ENCODE peak calls at places on chromosome 14, in eight cellular contexts. One of them, this sample, is unnamed.

GRCh38 chr14:55122441-55122986 is 6.5 kb upstream of the LGALS3 start:
- DNase-seq in WTC11: no peak
- DNase-seq in A549: no peak
- DNase-seq in SK-N-SH: peak; percentile 77
- DNase-seq in IMR-90: peak; percentile 34
- DNase-seq in H1: no peak
- DNase-seq in HepG2: peak; percentile 34
- DNase-seq in K562: peak; percentile 64
- DNase-seq in this sample: no peak

GRCh38 chr14:65239143-65239672 is 136.9 kb upstream of the MAX start:
- DNase-seq in K562: no peak
- DNase-seq in SK-N-SH: no peak
- DNase-seq in IMR-90: peak; percentile 77
- DNase-seq in WTC11: no peak
- DNase-seq in HepG2: peak; percentile 61
- DNase-seq in A549: no peak
- DNase-seq in H1: no peak
- DNase-seq in this sample: no peak

GRCh38 chr14:91175296-91175695 is 61.4 kb downstream of the DGLUCY start:
- DNase-seq in HepG2: no peak
- DNase-seq in A549: no peak
- DNase-seq in H1: no peak
- DNase-seq in SK-N-SH: no peak
- DNase-seq in WTC11: no peak
- DNase-seq in IMR-90: no peak
- DNase-seq in K562: no peak
- DNase-seq in this sample: no peak

GRCh38 chr14:80313806-80314205 is 102.5 kb upstream of the DIO2 start:
- DNase-seq in SK-N-SH: no peak
- DNase-seq in HepG2: no peak
- DNase-seq in IMR-90: peak; percentile 34
- DNase-seq in WTC11: no peak
- DNase-seq in K562: no peak
- DNase-seq in H1: no peak
- DNase-seq in A549: no peak
- DNase-seq in this sample: no peak

GRCh38 chr14:94686511-94687160 is 74.4 kb downstream of the SERPINA3 start:
- DNase-seq in WTC11: no peak
- DNase-seq in A549: no peak
- DNase-seq in HepG2: no peak
- DNase-seq in H1: no peak
- DNase-seq in SK-N-SH: peak; percentile 11
- DNase-seq in IMR-90: no peak
- DNase-seq in K562: no peak
- DNase-seq in this sample: no peak

GRCh38 chr14:34051966-34052657 is 101.2 kb upstream of the EGLN3 start:
- DNase-seq in A549: peak; percentile 89
- DNase-seq in HepG2: peak; percentile 95
- DNase-seq in H1: no peak
- DNase-seq in IMR-90: no peak
- DNase-seq in K562: no peak
- DNase-seq in SK-N-SH: no peak
- DNase-seq in WTC11: no peak
- DNase-seq in this sample: peak; percentile 76

GRCh38 chr14:100714205-100714781 is 12.4 kb upstream of the DLK1 start:
- DNase-seq in H1: no peak
- DNase-seq in WTC11: no peak
- DNase-seq in A549: no peak
- DNase-seq in K562: peak; percentile 33
- DNase-seq in IMR-90: no peak
- DNase-seq in HepG2: no peak
- DNase-seq in SK-N-SH: no peak
- DNase-seq in this sample: no peak

GRCh38 chr14:37197421-37198272 is at the start of gene MIPOL1:
- DNase-seq in HepG2: peak; percentile 79
- DNase-seq in IMR-90: peak; percentile 90
- DNase-seq in A549: peak; percentile 89
- DNase-seq in WTC11: peak; percentile 60
- DNase-seq in K562: peak; percentile 84
- DNase-seq in SK-N-SH: peak; percentile 25
- DNase-seq in H1: peak; percentile 83
- DNase-seq in this sample: no peak

GRCh38 chr14:55579724-55580400 is at the start of gene KTN1:
- DNase-seq in WTC11: peak; percentile 72
- DNase-seq in H1: peak; percentile 79
- DNase-seq in SK-N-SH: peak; percentile 94
- DNase-seq in A549: peak; percentile 84
- DNase-seq in HepG2: peak; percentile 50
- DNase-seq in IMR-90: peak; percentile 71
- DNase-seq in K562: peak; percentile 74
- DNase-seq in this sample: no peak

GRCh38 chr14:68598621-68599447 is 194.0 kb downstream of the ZFP36L1 start:
- DNase-seq in K562: no peak
- DNase-seq in WTC11: no peak
- DNase-seq in A549: peak; percentile 95
- DNase-seq in IMR-90: peak; percentile 97
- DNase-seq in HepG2: peak; percentile 94
- DNase-seq in H1: no peak
- DNase-seq in SK-N-SH: no peak
- DNase-seq in this sample: no peak

GRCh38 chr14:76644875-76645518 is 116.3 kb upstream of the VASH1 start:
- DNase-seq in SK-N-SH: peak; percentile 74
- DNase-seq in WTC11: peak; percentile 79
- DNase-seq in H1: peak; percentile 82
- DNase-seq in HepG2: peak; percentile 30
- DNase-seq in IMR-90: peak; percentile 12
- DNase-seq in A549: peak; percentile 39
- DNase-seq in K562: peak; percentile 49
- DNase-seq in this sample: no peak

GRCh38 chr14:73457050-73457934 is 1.1 kb downstream of the NUMB start:
- DNase-seq in WTC11: peak; percentile 45
- DNase-seq in H1: peak; percentile 67
- DNase-seq in IMR-90: peak; percentile 33
- DNase-seq in HepG2: no peak
- DNase-seq in K562: no peak
- DNase-seq in SK-N-SH: peak; percentile 41
- DNase-seq in A549: peak; percentile 47
- DNase-seq in this sample: no peak

GRCh38 chr14:33617154-33617553 is 333.7 kb downstream of the EGLN3 start:
- DNase-seq in K562: no peak
- DNase-seq in A549: no peak
- DNase-seq in HepG2: no peak
- DNase-seq in WTC11: no peak
- DNase-seq in H1: no peak
- DNase-seq in IMR-90: peak; percentile 28
- DNase-seq in SK-N-SH: no peak
- DNase-seq in this sample: no peak

GRCh38 chr14:77062261-77062660 is 33.8 kb upstream of the IRF2BPL start:
- DNase-seq in H1: no peak
- DNase-seq in WTC11: no peak
- DNase-seq in HepG2: no peak
- DNase-seq in K562: no peak
- DNase-seq in A549: no peak
- DNase-seq in IMR-90: no peak
- DNase-seq in SK-N-SH: no peak
- DNase-seq in this sample: no peak

GRCh38 chr14:38481939-38482678 is 226.2 kb upstream of the CLEC14A start:
- DNase-seq in H1: no peak
- DNase-seq in SK-N-SH: no peak
- DNase-seq in A549: peak; percentile 29
- DNase-seq in IMR-90: peak; percentile 70
- DNase-seq in WTC11: no peak
- DNase-seq in K562: no peak
- DNase-seq in HepG2: no peak
- DNase-seq in this sample: no peak

GRCh38 chr14:66105819-66106218 is 380.4 kb upstream of the CCDC196 start:
- DNase-seq in A549: no peak
- DNase-seq in K562: no peak
- DNase-seq in HepG2: no peak
- DNase-seq in SK-N-SH: no peak
- DNase-seq in WTC11: no peak
- DNase-seq in H1: no peak
- DNase-seq in IMR-90: no peak
- DNase-seq in this sample: no peak

GRCh38 chr14:65352964-65353530 is 59.5 kb upstream of the FUT8 start:
- DNase-seq in SK-N-SH: no peak
- DNase-seq in K562: no peak
- DNase-seq in IMR-90: no peak
- DNase-seq in H1: no peak
- DNase-seq in WTC11: no peak
- DNase-seq in HepG2: no peak
- DNase-seq in A549: peak; percentile 60
- DNase-seq in this sample: no peak

GRCh38 chr14:90294872-90295271 is 36.9 kb downstream of the NRDE2 start:
- DNase-seq in K562: no peak
- DNase-seq in HepG2: no peak
- DNase-seq in IMR-90: no peak
- DNase-seq in A549: no peak
- DNase-seq in H1: no peak
- DNase-seq in SK-N-SH: no peak
- DNase-seq in WTC11: no peak
- DNase-seq in this sample: no peak

GRCh38 chr14:75861161-75861621 is 120.6 kb downstream of the TGFB3 start:
- DNase-seq in HepG2: peak; percentile 80
- DNase-seq in H1: no peak
- DNase-seq in SK-N-SH: no peak
- DNase-seq in IMR-90: peak; percentile 87
- DNase-seq in WTC11: no peak
- DNase-seq in A549: peak; percentile 12
- DNase-seq in K562: peak; percentile 14
- DNase-seq in this sample: no peak

GRCh38 chr14:24232645-24233537 is at the start of gene GMPR2:
- DNase-seq in HepG2: no peak
- DNase-seq in H1: no peak
- DNase-seq in WTC11: no peak
- DNase-seq in K562: peak; percentile 41
- DNase-seq in A549: no peak
- DNase-seq in SK-N-SH: peak; percentile 67
- DNase-seq in IMR-90: no peak
- DNase-seq in this sample: no peak

DNA sequence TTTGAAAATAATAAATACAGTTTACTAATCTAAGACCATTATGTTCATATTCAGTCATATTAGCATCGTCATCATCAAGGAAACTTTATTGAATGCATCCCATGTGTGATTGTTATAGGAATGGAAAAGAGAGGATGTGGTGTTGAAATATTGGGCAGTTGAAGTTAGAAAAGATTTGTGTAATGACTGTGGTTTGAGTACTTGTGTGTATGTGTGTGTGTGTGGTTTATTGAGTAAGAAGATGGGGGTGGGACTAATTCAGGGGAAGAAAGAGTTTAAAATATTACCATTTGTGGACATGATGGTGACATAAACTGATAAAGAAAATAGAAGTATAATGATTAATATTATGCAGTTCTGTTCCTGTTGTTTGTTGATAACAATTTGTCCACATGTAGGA is 238.7 kb upstream of the SEL1L start:
- DNase-seq in WTC11: no peak
- DNase-seq in IMR-90: no peak
- DNase-seq in K562: no peak
- DNase-seq in SK-N-SH: no peak
- DNase-seq in A549: no peak
- DNase-seq in HepG2: no peak
- DNase-seq in H1: no peak
- DNase-seq in this sample: no peak
- TF ChIP-seq USF2 in WTC11: no peak
- TF ChIP-seq USF2 in IMR-90: no peak
- TF ChIP-seq USF2 in K562: no peak
- TF ChIP-seq USF2 in SK-N-SH: no peak
- TF ChIP-seq USF2 in A549: no peak
- TF ChIP-seq USF2 in HepG2: no peak
- TF ChIP-seq USF2 in H1: no peak
- TF ChIP-seq USF2 in this sample: no peak

GRCh38 chr14:62002636-62003035 is 240.4 kb downstream of the SNAPC1 start:
- DNase-seq in SK-N-SH: no peak
- DNase-seq in IMR-90: peak; percentile 55
- DNase-seq in HepG2: no peak
- DNase-seq in K562: no peak
- DNase-seq in WTC11: no peak
- DNase-seq in A549: no peak
- DNase-seq in H1: no peak
- DNase-seq in this sample: no peak

GRCh38 chr14:62003701-62004100 is 241.5 kb downstream of the SNAPC1 start:
- DNase-seq in H1: no peak
- DNase-seq in K562: no peak
- DNase-seq in A549: no peak
- DNase-seq in SK-N-SH: no peak
- DNase-seq in HepG2: no peak
- DNase-seq in IMR-90: no peak
- DNase-seq in WTC11: no peak
- DNase-seq in this sample: no peak

GRCh38 chr14:61997146-61997545 is 234.9 kb downstream of the SNAPC1 start:
- DNase-seq in SK-N-SH: no peak
- DNase-seq in K562: no peak
- DNase-seq in IMR-90: peak; percentile 39
- DNase-seq in HepG2: no peak
- DNase-seq in H1: no peak
- DNase-seq in WTC11: no peak
- DNase-seq in A549: no peak
- DNase-seq in this sample: no peak

GRCh38 chr14:62006116-62006737 is 244.0 kb downstream of the SNAPC1 start:
- DNase-seq in SK-N-SH: no peak
- DNase-seq in WTC11: no peak
- DNase-seq in HepG2: no peak
- DNase-seq in A549: no peak
- DNase-seq in H1: no peak
- DNase-seq in IMR-90: no peak
- DNase-seq in K562: no peak
- DNase-seq in this sample: no peak

GRCh38 chr14:62001988-62002387 is 239.8 kb downstream of the SNAPC1 start:
- DNase-seq in WTC11: no peak
- DNase-seq in A549: no peak
- DNase-seq in IMR-90: no peak
- DNase-seq in H1: no peak
- DNase-seq in SK-N-SH: no peak
- DNase-seq in HepG2: no peak
- DNase-seq in K562: no peak
- DNase-seq in this sample: no peak
- TF ChIP-seq USF2 in WTC11: no peak
- TF ChIP-seq USF2 in A549: no peak
- TF ChIP-seq USF2 in IMR-90: no peak
- TF ChIP-seq USF2 in H1: no peak
- TF ChIP-seq USF2 in SK-N-SH: no peak
- TF ChIP-seq USF2 in HepG2: no peak
- TF ChIP-seq USF2 in K562: no peak
- TF ChIP-seq USF2 in this sample: no peak

GRCh38 chr14:82647088-82647697 is 1113.5 kb upstream of the SEL1L start:
- DNase-seq in SK-N-SH: no peak
- DNase-seq in HepG2: no peak
- DNase-seq in WTC11: no peak
- DNase-seq in IMR-90: no peak
- DNase-seq in K562: no peak
- DNase-seq in A549: no peak
- DNase-seq in H1: no peak
- DNase-seq in this sample: no peak
- TF ChIP-seq USF2 in SK-N-SH: no peak
- TF ChIP-seq USF2 in HepG2: no peak
- TF ChIP-seq USF2 in WTC11: no peak
- TF ChIP-seq USF2 in IMR-90: no peak
- TF ChIP-seq USF2 in K562: no peak
- TF ChIP-seq USF2 in A549: no peak
- TF ChIP-seq USF2 in H1: no peak
- TF ChIP-seq USF2 in this sample: no peak

GRCh38 chr14:21070610-21071224 is 613 bp downstream of the ARHGEF40 start:
- DNase-seq in H1: peak; percentile 86
- DNase-seq in WTC11: peak; percentile 73
- DNase-seq in IMR-90: peak; percentile 46
- DNase-seq in K562: peak; percentile 36
- DNase-seq in SK-N-SH: peak; percentile 71
- DNase-seq in HepG2: peak; percentile 69
- DNase-seq in A549: no peak
- DNase-seq in this sample: no peak
- TF ChIP-seq USF2 in H1: no peak
- TF ChIP-seq USF2 in WTC11: no peak
- TF ChIP-seq USF2 in IMR-90: no peak
- TF ChIP-seq USF2 in K562: no peak
- TF ChIP-seq USF2 in SK-N-SH: no peak
- TF ChIP-seq USF2 in HepG2: no peak
- TF ChIP-seq USF2 in A549: no peak
- TF ChIP-seq USF2 in this sample: no peak